ENCODE peak calls at places on chromosome 22, in ten cellular contexts. T is PC-3, U is fibroblast of lung, H is neural progenitor cell, K is GM23338, F is astrocyte of the spinal cord, Y is Peyer's patch, R is brain microvascular endothelial cell, L is tibial artery, M is pancreas. Z is an unnamed sample.

GRCh38 chr22:44329179-44329796 is 16.5 kb upstream of the SHISAL1 start:
- DNase-seq in T (peak; percentile 61), R (no peak), F (no peak), K (no peak), L (no peak), H (no peak), M (no peak), Y (peak; percentile 50), U (no peak), Z (no peak)

GRCh38 chr22:48242461-48242864 is 1480.0 kb downstream of the TBC1D22A start:
- DNase-seq in H (no peak), U (no peak), M (no peak), Y (no peak), L (no peak), K (no peak), T (no peak), F (no peak), R (no peak), Z (no peak)

GRCh38 chr22:38431266-38432010 is 23.6 kb downstream of the KCNJ4 start:
- DNase-seq in U (no peak), Y (no peak), K (no peak), T (no peak), M (no peak), L (no peak), F (no peak), R (no peak), H (no peak), Z (no peak)

GRCh38 chr22:26172389-26172990 is 3.2 kb downstream of the SEZ6L start:
- DNase-seq in R (peak; percentile 20), L (no peak), M (peak; percentile 37), T (peak; percentile 29), K (peak; percentile 87), H (peak; percentile 82), F (peak; percentile 2), U (peak; percentile 1), Y (peak; percentile 52), Z (no peak)

GRCh38 chr22:25759825-25760231 is 17.8 kb downstream of the MYO18B start:
- DNase-seq in K (no peak), T (peak; percentile 4), Y (no peak), U (peak; percentile 95), H (no peak), L (peak; percentile 26), R (peak; percentile 96), M (no peak), F (peak; percentile 96), Z (peak; percentile 90)

GRCh38 chr22:17562906-17563870 is at the start of gene SLC25A18:
- DNase-seq in H (peak; percentile 43), K (peak; percentile 84), R (no peak), L (peak; percentile 45), Y (peak; percentile 60), M (no peak), F (no peak), U (peak; percentile 55), T (no peak), Z (no peak)

GRCh38 chr22:39351689-39352214 is 2.0 kb downstream of the SYNGR1 start:
- DNase-seq in L (no peak), F (peak; percentile 79), H (no peak), Y (peak; percentile 76), R (peak; percentile 62), T (no peak), K (peak; percentile 64), M (no peak), U (no peak), Z (no peak)

GRCh38 chr22:29071261-29072045 is 1.4 kb upstream of the KREMEN1 start:
- DNase-seq in U (peak; percentile 20), T (peak; percentile 20), M (peak; percentile 41), F (peak; percentile 14), L (no peak), Y (peak; percentile 72), R (no peak), K (peak; percentile 91), H (peak; percentile 86), Z (no peak)

GRCh38 chr22:48567213-48567975 is 1260.3 kb downstream of the BRD1 start:
- DNase-seq in U (no peak), F (no peak), Y (no peak), H (no peak), T (no peak), L (no peak), R (no peak), M (no peak), K (no peak), Z (no peak)

GRCh38 chr22:43909708-43910107 is 13.9 kb upstream of the PNPLA3 start:
- DNase-seq in Y (no peak), T (no peak), R (no peak), U (no peak), L (no peak), H (no peak), M (no peak), K (no peak), F (no peak), Z (no peak)

GRCh38 chr22:24554316-24555159 is at the start of gene GUCD1:
- DNase-seq in M (peak; percentile 45), R (peak; percentile 37), K (peak; percentile 39), L (peak; percentile 32), T (peak; percentile 18), Y (peak; percentile 65), F (peak; percentile 27), U (peak; percentile 61), H (peak; percentile 55), Z (no peak)

GRCh38 chr22:32615874-32616564 is 141.4 kb downstream of the FBXO7 start:
- DNase-seq in R (no peak), T (no peak), K (peak; percentile 59), L (no peak), U (no peak), M (no peak), Y (no peak), H (peak; percentile 34), F (no peak), Z (no peak)

GRCh38 chr22:45802074-45802473 is 130.4 kb downstream of the ATXN10 start:
- DNase-seq in F (no peak), R (no peak), K (no peak), M (no peak), H (no peak), U (no peak), T (no peak), Y (no peak), L (no peak), Z (no peak)

GRCh38 chr22:25919452-25919851 is 177.5 kb downstream of the MYO18B start:
- DNase-seq in M (no peak), R (no peak), T (no peak), Y (no peak), L (no peak), F (no peak), H (no peak), K (no peak), U (no peak), Z (no peak)

GRCh38 chr22:44584256-44584902 is 86.3 kb upstream of the RTL6 start:
- DNase-seq in R (no peak), U (no peak), T (no peak), Y (no peak), H (no peak), M (no peak), L (no peak), K (no peak), F (no peak), Z (no peak)

GRCh38 chr22:33139937-33140336 is 81.8 kb upstream of the SYN3 start:
- DNase-seq in U (no peak), Y (no peak), R (no peak), T (no peak), H (no peak), K (peak; percentile 45), L (no peak), F (no peak), M (no peak), Z (no peak)

GRCh38 chr22:44357962-44358553 is 45.3 kb upstream of the SHISAL1 start:
- DNase-seq in U (peak; percentile 26), Y (no peak), H (peak; percentile 71), T (no peak), F (peak; percentile 35), M (no peak), R (no peak), K (no peak), L (no peak), Z (no peak)

GRCh38 chr22:27715078-27715477 is 86.5 kb downstream of the MN1 start:
- DNase-seq in L (no peak), K (no peak), U (no peak), M (no peak), Y (no peak), H (peak; percentile 80), F (no peak), T (no peak), R (no peak), Z (no peak)
- TF ChIP-seq CTCF in L (no peak), K (peak; percentile 45), U (no peak), M (no peak), Y (no peak), H (peak; percentile 40), F (peak; percentile 16), T (no peak), R (peak; percentile 45), Z (no peak)

GRCh38 chr22:37121887-37122591 is 12.5 kb upstream of the TMPRSS6 start:
- DNase-seq in K (peak; percentile 37), U (no peak), L (no peak), M (no peak), R (no peak), T (peak; percentile 56), H (no peak), Y (peak; percentile 92), F (peak; percentile 6), Z (no peak)
- TF ChIP-seq CTCF in K (no peak), U (no peak), L (no peak), M (no peak), R (peak; percentile 8), T (no peak), H (no peak), Y (no peak), F (no peak), Z (no peak)

GRCh38 chr22:21611210-21611977 is 18.4 kb downstream of the YDJC start:
- DNase-seq in K (no peak), H (no peak), F (no peak), Y (no peak), U (no peak), M (no peak), R (no peak), T (no peak), L (no peak), Z (no peak)

GRCh38 chr22:21612858-21613257 is 17.0 kb downstream of the YDJC start:
- DNase-seq in L (no peak), K (peak; percentile 46), H (no peak), F (no peak), R (no peak), M (no peak), T (peak; percentile 56), U (no peak), Y (no peak), Z (no peak)

GRCh38 chr22:21613553-21614233 is 16.1 kb downstream of the YDJC start:
- DNase-seq in U (no peak), M (no peak), L (no peak), K (no peak), Y (no peak), T (no peak), H (no peak), R (no peak), F (no peak), Z (no peak)

GRCh38 chr22:21621025-21621424 is 8.8 kb downstream of the YDJC start:
- DNase-seq in M (no peak), R (no peak), K (no peak), H (no peak), T (no peak), U (no peak), Y (no peak), F (no peak), L (no peak), Z (no peak)

GRCh38 chr22:21615731-21616130 is 14.1 kb downstream of the YDJC start:
- DNase-seq in Y (no peak), R (no peak), U (no peak), K (no peak), L (no peak), F (no peak), T (no peak), H (no peak), M (no peak), Z (no peak)
- TF ChIP-seq CTCF in Y (no peak), R (no peak), U (no peak), K (no peak), L (no peak), F (no peak), T (no peak), H (no peak), M (no peak), Z (no peak)

GRCh38 chr22:22207845-22208564 is 36.6 kb upstream of the VPREB1 start:
- DNase-seq in U (peak; percentile 68), R (peak; percentile 61), K (peak; percentile 87), M (peak; percentile 68), T (peak; percentile 80), F (peak; percentile 69), H (peak; percentile 84), L (peak; percentile 62), Y (peak; percentile 94), Z (no peak)
- TF ChIP-seq CTCF in U (peak; percentile 66), R (peak; percentile 89), K (peak; percentile 67), M (peak; percentile 19), T (peak; percentile 73), F (peak; percentile 82), H (peak; percentile 66), L (peak; percentile 23), Y (peak; percentile 57), Z (peak; percentile 79)

Z was measured in AG04449.